ENCODE peak calls at places on chromosomes 3 and 15, in nine cellular contexts. One of them, this sample, is unnamed.

GRCh38 chr3:55409802-55410201 is 77.3 kb downstream of the WNT5A start:
- DNase-seq in astrocyte: peak
- DNase-seq in bronchial epithelial cell: no peak
- DNase-seq in H9: no peak
- DNase-seq in astrocyte of the spinal cord: peak
- DNase-seq in SK-N-SH: no peak
- DNase-seq in AG04450: no peak
- DNase-seq in WTC11: no peak
- DNase-seq in nephron progenitor cell: no peak
- DNase-seq in this sample: no peak

GRCh38 chr15:44713006-44713966 is 2.0 kb downstream of the B2M start:
- DNase-seq in nephron progenitor cell: no peak
- DNase-seq in WTC11: no peak
- DNase-seq in SK-N-SH: peak
- DNase-seq in astrocyte of the spinal cord: peak
- DNase-seq in AG04450: no peak
- DNase-seq in H9: no peak
- DNase-seq in bronchial epithelial cell: peak
- DNase-seq in astrocyte: peak
- DNase-seq in this sample: no peak

GRCh38 chr3:25856902-25857518 is 67.1 kb downstream of the OXSM start:
- DNase-seq in WTC11: no peak
- DNase-seq in H9: no peak
- DNase-seq in SK-N-SH: peak
- DNase-seq in bronchial epithelial cell: peak
- DNase-seq in AG04450: peak
- DNase-seq in astrocyte: peak
- DNase-seq in astrocyte of the spinal cord: peak
- DNase-seq in nephron progenitor cell: no peak
- DNase-seq in this sample: no peak

GRCh38 chr3:155890671-155891190 is 20.3 kb downstream of the GMPS start:
- DNase-seq in H9: no peak
- DNase-seq in astrocyte of the spinal cord: no peak
- DNase-seq in bronchial epithelial cell: peak
- DNase-seq in astrocyte: peak
- DNase-seq in AG04450: peak
- DNase-seq in SK-N-SH: peak
- DNase-seq in nephron progenitor cell: no peak
- DNase-seq in WTC11: no peak
- DNase-seq in this sample: no peak

GRCh38 chr15:78696436-78696835 is 55.4 kb upstream of the CHRNB4 start:
- DNase-seq in AG04450: no peak
- DNase-seq in astrocyte of the spinal cord: no peak
- DNase-seq in SK-N-SH: no peak
- DNase-seq in WTC11: no peak
- DNase-seq in bronchial epithelial cell: no peak
- DNase-seq in nephron progenitor cell: no peak
- DNase-seq in H9: no peak
- DNase-seq in astrocyte: no peak
- DNase-seq in this sample: no peak

GRCh38 chr15:79816565-79816964 is 80.2 kb downstream of the MTHFS start:
- DNase-seq in SK-N-SH: peak
- DNase-seq in nephron progenitor cell: no peak
- DNase-seq in bronchial epithelial cell: no peak
- DNase-seq in WTC11: no peak
- DNase-seq in astrocyte: no peak
- DNase-seq in AG04450: no peak
- DNase-seq in H9: no peak
- DNase-seq in astrocyte of the spinal cord: no peak
- DNase-seq in this sample: no peak

GRCh38 chr3:183293966-183294365 is 40.9 kb downstream of the B3GNT5 start:
- DNase-seq in astrocyte of the spinal cord: no peak
- DNase-seq in AG04450: no peak
- DNase-seq in WTC11: no peak
- DNase-seq in nephron progenitor cell: no peak
- DNase-seq in H9: no peak
- DNase-seq in bronchial epithelial cell: no peak
- DNase-seq in astrocyte: no peak
- DNase-seq in SK-N-SH: no peak
- DNase-seq in this sample: no peak

GRCh38 chr3:42134867-42135464 is 43.8 kb downstream of the TRAK1 start:
- DNase-seq in astrocyte: no peak
- DNase-seq in WTC11: no peak
- DNase-seq in bronchial epithelial cell: peak
- DNase-seq in SK-N-SH: no peak
- DNase-seq in H9: no peak
- DNase-seq in AG04450: no peak
- DNase-seq in astrocyte of the spinal cord: no peak
- DNase-seq in nephron progenitor cell: no peak
- DNase-seq in this sample: no peak

GRCh38 chr15:63122002-63122893 is 587 bp downstream of the LACTB start:
- DNase-seq in WTC11: peak
- DNase-seq in bronchial epithelial cell: peak
- DNase-seq in nephron progenitor cell: peak
- DNase-seq in astrocyte: peak
- DNase-seq in SK-N-SH: peak
- DNase-seq in astrocyte of the spinal cord: peak
- DNase-seq in H9: peak
- DNase-seq in AG04450: no peak
- DNase-seq in this sample: peak
- TF ChIP-seq CTCF in WTC11: no peak
- TF ChIP-seq CTCF in bronchial epithelial cell: peak
- TF ChIP-seq CTCF in nephron progenitor cell: no peak
- TF ChIP-seq CTCF in astrocyte: no peak
- TF ChIP-seq CTCF in SK-N-SH: peak
- TF ChIP-seq CTCF in astrocyte of the spinal cord: peak
- TF ChIP-seq CTCF in H9: peak
- TF ChIP-seq CTCF in AG04450: no peak
- TF ChIP-seq CTCF in this sample: peak

DNA sequence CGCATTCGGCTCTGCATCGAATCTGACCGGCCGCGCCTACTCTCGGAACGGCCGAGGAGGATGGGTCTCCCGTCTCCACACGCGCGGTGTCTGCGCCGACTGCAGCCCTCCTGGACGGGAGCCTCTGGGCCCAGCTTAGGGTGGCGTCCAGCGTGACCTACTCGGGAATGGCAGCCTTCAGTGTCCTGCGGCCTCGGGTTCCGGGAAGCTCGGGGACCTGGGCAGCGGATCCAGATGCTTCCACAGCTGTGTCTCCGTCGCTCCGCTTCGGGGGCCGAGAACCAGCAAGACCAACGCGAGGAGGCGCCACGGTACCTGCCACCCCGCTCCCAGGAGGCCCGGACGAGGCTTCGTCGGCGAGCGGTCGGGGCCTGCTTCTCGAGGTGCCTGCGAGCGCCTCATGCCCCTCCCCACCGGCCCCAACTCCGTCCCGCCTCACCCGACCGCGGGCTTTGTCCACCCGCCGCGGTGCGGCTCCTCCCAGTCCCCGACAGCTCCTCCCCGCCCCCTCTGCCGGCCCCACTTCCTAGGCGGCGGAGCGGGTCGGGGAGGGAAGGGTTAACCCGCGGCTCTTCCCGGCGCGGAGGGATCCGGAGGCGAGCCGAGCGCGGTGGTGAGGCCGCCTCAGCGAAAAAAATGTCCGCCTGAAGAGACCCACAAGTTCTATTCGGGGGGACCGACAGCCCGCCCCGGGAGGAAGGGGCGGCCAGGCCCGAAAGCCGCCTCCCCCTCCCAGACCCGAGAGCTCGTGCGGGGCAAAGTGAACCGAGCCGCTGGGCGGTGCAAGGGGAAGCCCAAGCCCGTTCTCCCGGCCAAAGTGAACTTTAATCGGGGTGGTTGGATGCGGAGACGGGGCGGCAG is at the start of gene TCF12:
- DNase-seq in astrocyte of the spinal cord: peak
- DNase-seq in WTC11: peak
- DNase-seq in SK-N-SH: peak
- DNase-seq in AG04450: peak
- DNase-seq in H9: peak
- DNase-seq in bronchial epithelial cell: peak
- DNase-seq in astrocyte: peak
- DNase-seq in nephron progenitor cell: peak
- DNase-seq in this sample: peak
- TF ChIP-seq CTCF in astrocyte of the spinal cord: peak
- TF ChIP-seq CTCF in WTC11: no peak
- TF ChIP-seq CTCF in SK-N-SH: peak
- TF ChIP-seq CTCF in AG04450: peak
- TF ChIP-seq CTCF in H9: peak
- TF ChIP-seq CTCF in bronchial epithelial cell: peak
- TF ChIP-seq CTCF in astrocyte: no peak
- TF ChIP-seq CTCF in nephron progenitor cell: no peak
- TF ChIP-seq CTCF in this sample: no peak

GRCh38 chr3:31449318-31449717 is 83.4 kb upstream of the STT3B start:
- DNase-seq in astrocyte of the spinal cord: no peak
- DNase-seq in H9: no peak
- DNase-seq in bronchial epithelial cell: no peak
- DNase-seq in AG04450: no peak
- DNase-seq in SK-N-SH: no peak
- DNase-seq in WTC11: no peak
- DNase-seq in astrocyte: no peak
- DNase-seq in nephron progenitor cell: no peak
- DNase-seq in this sample: no peak

GRCh38 chr3:31446411-31446810 is 86.3 kb upstream of the STT3B start:
- DNase-seq in WTC11: no peak
- DNase-seq in astrocyte of the spinal cord: no peak
- DNase-seq in SK-N-SH: no peak
- DNase-seq in bronchial epithelial cell: no peak
- DNase-seq in nephron progenitor cell: no peak
- DNase-seq in astrocyte: no peak
- DNase-seq in H9: no peak
- DNase-seq in AG04450: no peak
- DNase-seq in this sample: no peak

GRCh38 chr3:31450345-31450744 is 82.4 kb upstream of the STT3B start:
- DNase-seq in astrocyte of the spinal cord: no peak
- DNase-seq in AG04450: no peak
- DNase-seq in H9: no peak
- DNase-seq in SK-N-SH: no peak
- DNase-seq in nephron progenitor cell: no peak
- DNase-seq in bronchial epithelial cell: no peak
- DNase-seq in WTC11: no peak
- DNase-seq in astrocyte: no peak
- DNase-seq in this sample: no peak

GRCh38 chr3:31448882-31449243 is 83.9 kb upstream of the STT3B start:
- DNase-seq in bronchial epithelial cell: no peak
- DNase-seq in WTC11: no peak
- DNase-seq in AG04450: no peak
- DNase-seq in SK-N-SH: no peak
- DNase-seq in astrocyte: no peak
- DNase-seq in H9: no peak
- DNase-seq in astrocyte of the spinal cord: no peak
- DNase-seq in nephron progenitor cell: no peak
- DNase-seq in this sample: no peak

DNA sequence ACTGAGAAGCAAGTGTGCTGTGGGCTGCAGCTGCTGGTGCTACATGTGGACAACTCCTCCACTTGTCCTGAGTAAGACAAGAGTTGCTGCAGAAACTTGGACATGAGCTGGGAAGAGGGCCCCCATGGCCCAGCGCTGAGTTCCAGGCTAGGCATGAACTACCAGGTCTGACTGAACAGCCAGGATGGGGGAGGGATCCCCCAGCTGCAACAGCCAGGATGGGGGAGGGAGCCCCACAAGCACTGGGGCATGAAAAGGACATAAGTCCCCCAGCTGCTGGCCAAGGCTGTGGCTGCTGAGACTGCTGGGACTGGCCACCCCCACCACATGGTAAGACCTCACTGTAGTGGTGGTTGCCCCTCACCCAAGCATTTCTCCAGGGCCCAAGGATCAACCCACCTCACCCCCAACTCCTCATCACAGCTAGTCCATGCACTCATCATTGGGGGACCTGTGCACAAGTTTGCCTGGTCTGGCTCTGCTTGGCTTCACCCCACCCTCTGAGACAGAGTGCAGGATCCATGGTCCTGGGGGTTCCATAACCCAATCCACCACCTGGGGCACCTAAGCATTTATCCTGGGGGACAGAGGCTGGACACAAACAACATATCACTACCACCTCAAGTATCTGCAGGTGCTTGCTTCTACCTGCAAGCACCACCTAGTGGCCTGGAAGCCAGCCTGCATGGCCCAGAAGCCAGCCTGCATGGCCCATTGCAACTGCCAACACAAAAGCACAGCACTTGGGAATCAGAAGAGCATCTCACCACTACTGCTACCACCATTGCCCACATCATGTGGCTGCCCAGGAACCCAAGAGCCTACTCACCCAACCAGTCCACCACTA is 84.5 kb upstream of the STT3B start:
- DNase-seq in nephron progenitor cell: no peak
- DNase-seq in astrocyte: no peak
- DNase-seq in WTC11: peak
- DNase-seq in bronchial epithelial cell: peak
- DNase-seq in astrocyte of the spinal cord: peak
- DNase-seq in AG04450: no peak
- DNase-seq in SK-N-SH: no peak
- DNase-seq in H9: peak
- DNase-seq in this sample: peak
- TF ChIP-seq CTCF in nephron progenitor cell: no peak
- TF ChIP-seq CTCF in astrocyte: peak
- TF ChIP-seq CTCF in WTC11: peak
- TF ChIP-seq CTCF in bronchial epithelial cell: peak
- TF ChIP-seq CTCF in astrocyte of the spinal cord: peak
- TF ChIP-seq CTCF in AG04450: peak
- TF ChIP-seq CTCF in SK-N-SH: peak
- TF ChIP-seq CTCF in H9: peak
- TF ChIP-seq CTCF in this sample: peak

GRCh38 chr3:22730701-22731100 is 472.4 kb upstream of the UBE2E2 start:
- DNase-seq in WTC11: no peak
- DNase-seq in astrocyte of the spinal cord: no peak
- DNase-seq in astrocyte: no peak
- DNase-seq in SK-N-SH: no peak
- DNase-seq in bronchial epithelial cell: peak
- DNase-seq in H9: no peak
- DNase-seq in AG04450: no peak
- DNase-seq in nephron progenitor cell: no peak
- DNase-seq in this sample: no peak

GRCh38 chr3:22729212-22729611 is 473.9 kb upstream of the UBE2E2 start:
- DNase-seq in H9: no peak
- DNase-seq in AG04450: no peak
- DNase-seq in SK-N-SH: no peak
- DNase-seq in astrocyte of the spinal cord: no peak
- DNase-seq in astrocyte: peak
- DNase-seq in WTC11: no peak
- DNase-seq in bronchial epithelial cell: peak
- DNase-seq in nephron progenitor cell: no peak
- DNase-seq in this sample: no peak

GRCh38 chr3:22731901-22732300 is 471.2 kb upstream of the UBE2E2 start:
- DNase-seq in astrocyte of the spinal cord: no peak
- DNase-seq in nephron progenitor cell: no peak
- DNase-seq in AG04450: no peak
- DNase-seq in astrocyte: no peak
- DNase-seq in WTC11: no peak
- DNase-seq in bronchial epithelial cell: peak
- DNase-seq in SK-N-SH: no peak
- DNase-seq in H9: no peak
- DNase-seq in this sample: no peak

GRCh38 chr3:22728406-22728805 is 474.7 kb upstream of the UBE2E2 start:
- DNase-seq in H9: no peak
- DNase-seq in WTC11: no peak
- DNase-seq in AG04450: no peak
- DNase-seq in astrocyte of the spinal cord: no peak
- DNase-seq in astrocyte: no peak
- DNase-seq in bronchial epithelial cell: no peak
- DNase-seq in nephron progenitor cell: no peak
- DNase-seq in SK-N-SH: no peak
- DNase-seq in this sample: no peak

DNA sequence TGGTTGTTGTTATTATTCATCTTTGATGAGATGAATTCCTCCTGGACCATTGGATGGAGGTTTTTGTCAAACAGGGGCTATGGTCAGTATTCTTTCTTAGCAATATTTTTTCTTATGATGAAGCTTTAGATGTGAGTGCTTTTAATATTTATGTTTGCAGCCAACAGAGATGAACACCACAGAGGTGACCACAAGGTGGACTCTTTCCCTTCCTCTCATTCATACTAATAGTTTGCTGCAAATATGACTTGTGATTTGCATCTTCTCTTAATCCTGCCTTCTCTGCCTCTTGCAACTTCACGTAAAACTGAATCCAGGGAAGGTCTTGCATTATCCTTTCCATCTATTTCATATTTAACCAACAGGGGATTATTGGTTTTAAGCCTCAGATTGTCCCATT is 473.1 kb upstream of the UBE2E2 start:
- DNase-seq in astrocyte of the spinal cord: no peak
- DNase-seq in SK-N-SH: peak
- DNase-seq in bronchial epithelial cell: peak
- DNase-seq in astrocyte: no peak
- DNase-seq in WTC11: no peak
- DNase-seq in AG04450: no peak
- DNase-seq in H9: no peak
- DNase-seq in nephron progenitor cell: no peak
- DNase-seq in this sample: peak
- TF ChIP-seq CTCF in astrocyte of the spinal cord: peak
- TF ChIP-seq CTCF in SK-N-SH: peak
- TF ChIP-seq CTCF in bronchial epithelial cell: peak
- TF ChIP-seq CTCF in astrocyte: peak
- TF ChIP-seq CTCF in WTC11: no peak
- TF ChIP-seq CTCF in AG04450: no peak
- TF ChIP-seq CTCF in H9: peak
- TF ChIP-seq CTCF in nephron progenitor cell: no peak
- TF ChIP-seq CTCF in this sample: peak